ENCODE peak calls at places on chromosomes 7 and 10, in five cellular contexts. M is T-helper 2 cell; X is T-cell; U is brain pericyte; W is CD4-positive, alpha-beta T cell. K is an unnamed sample.

GRCh38 chr10:61029411-61029810 is 85.4 kb upstream of the RHOBTB1 start:
- DNase-seq in U (no peak), X (no peak), M (no peak), W (no peak), K (no peak)

GRCh38 chr7:68929712-68930395 is 668.4 kb upstream of the AUTS2 start:
- DNase-seq in U (no peak), W (no peak), M (no peak), X (no peak), K (no peak)

GRCh38 chr7:16668049-16668858 is 22.3 kb downstream of the BZW2 start:
- DNase-seq in W (no peak), X (no peak), U (peak; percentile 79), M (no peak), K (no peak)

GRCh38 chr10:3452683-3453388 is 280.3 kb upstream of the PITRM1 start:
- DNase-seq in X (no peak), M (no peak), U (no peak), W (no peak), K (no peak)

GRCh38 chr10:15387021-15387420 is 15.9 kb upstream of the FAM171A1 start:
- DNase-seq in W (no peak), U (no peak), X (no peak), M (no peak), K (no peak)

GRCh38 chr10:60395711-60396110 is 6.0 kb upstream of the ANK3 start:
- DNase-seq in W (no peak), M (no peak), U (no peak), X (no peak), K (no peak)

GRCh38 chr7:155581954-155582353 is 35.6 kb upstream of the CNPY1 start:
- DNase-seq in X (no peak), W (no peak), U (no peak), M (no peak), K (no peak)

GRCh38 chr10:11204355-11204879 is 186.7 kb downstream of the CELF2 start:
- DNase-seq in U (no peak), X (peak; percentile 22), W (no peak), M (no peak), K (no peak)

GRCh38 chr7:130363156-130363847 is 17.0 kb upstream of the CPA1 start:
- DNase-seq in X (no peak), M (no peak), U (no peak), W (no peak), K (no peak)

GRCh38 chr10:124741281-124741921 is 2.8 kb downstream of the FAM53B start:
- DNase-seq in X (peak; percentile 78), W (peak; percentile 72), U (no peak), M (peak; percentile 67), K (peak; percentile 74)

GRCh38 chr10:19817251-19818046 is 1.2 kb downstream of the PLXDC2 start:
- DNase-seq in M (no peak), W (no peak), U (no peak), X (no peak), K (no peak)

GRCh38 chr10:100993986-100994708 is 5.5 kb upstream of the LZTS2 start:
- DNase-seq in X (no peak), W (no peak), M (no peak), U (no peak), K (no peak)

GRCh38 chr7:51602321-51602720 is 285.7 kb upstream of the COBL start:
- DNase-seq in M (no peak), U (no peak), W (no peak), X (no peak), K (no peak)

GRCh38 chr10:81179805-81180452 is 642.2 kb downstream of the SH2D4B start:
- DNase-seq in X (no peak), W (no peak), M (no peak), U (no peak), K (no peak)

GRCh38 chr10:7475046-7475860 is 64.4 kb upstream of the SFMBT2 start:
- DNase-seq in U (no peak), W (no peak), X (no peak), M (no peak), K (no peak)

GRCh38 chr7:128915271-128915819 is 4.8 kb upstream of the KCP start:
- DNase-seq in U (no peak), W (no peak), X (no peak), M (no peak), K (no peak)

GRCh38 chr7:111741811-111742240 is 179.5 kb upstream of the IMMP2L start:
- DNase-seq in M (peak; percentile 14), W (peak; percentile 24), X (peak; percentile 5), U (no peak), K (peak; percentile 20)

GRCh38 chr10:115136616-115137015 is 43.5 kb downstream of the ATRNL1 start:
- DNase-seq in W (no peak), M (no peak), U (no peak), X (no peak), K (no peak)

GRCh38 chr10:123633106-123633505 is 33.0 kb upstream of the GPR26 start:
- DNase-seq in W (no peak), X (no peak), M (no peak), U (no peak), K (no peak)

GRCh38 chr7:27822245-27822644 is 82.3 kb downstream of the TAX1BP1 start:
- DNase-seq in U (no peak), X (no peak), W (no peak), M (no peak), K (no peak)

GRCh38 chr7:32299133-32299702 is 191.0 kb downstream of the LSM5 start:
- DNase-seq in M (no peak), W (no peak), X (no peak), U (no peak), K (no peak)

GRCh38 chr7:80883188-80884025 is 35.4 kb downstream of the SEMA3C start:
- DNase-seq in U (peak; percentile 84), W (no peak), M (no peak), X (no peak), K (no peak)

GRCh38 chr7:5649658-5650057 is 131.8 kb downstream of the RNF216 start:
- DNase-seq in U (no peak), W (no peak), X (no peak), M (no peak), K (no peak)

GRCh38 chr10:129877773-129878371 is 86.2 kb downstream of the EBF3 start:
- DNase-seq in X (peak; percentile 10), M (no peak), W (peak; percentile 15), U (no peak), K (no peak)

GRCh38 chr7:73707045-73707631 is 12.3 kb downstream of the STX1A start:
- DNase-seq in W (no peak), X (peak; percentile 25), M (no peak), U (no peak), K (peak; percentile 39)

GRCh38 chr7:1669486-1669951 is 558 bp upstream of the ELFN1 start:
- DNase-seq in M (peak; percentile 0), U (no peak), X (no peak), W (no peak), K (no peak)

GRCh38 chr7:150568714-150569113 is 1.5 kb downstream of the GIMAP4 start:
- DNase-seq in M (no peak), X (no peak), W (peak; percentile 44), U (no peak), K (peak; percentile 53)

GRCh38 chr7:102426268-102427031 is 6.9 kb upstream of the ORAI2 start:
- DNase-seq in W (peak; percentile 55), M (peak; percentile 34), U (no peak), X (peak; percentile 41), K (peak; percentile 58)

GRCh38 chr10:4672199-4672598 is 153.8 kb upstream of the AKR1E2 start:
- DNase-seq in X (no peak), M (no peak), W (no peak), U (no peak), K (no peak)

GRCh38 chr7:7099584-7100014 is 82.7 kb upstream of the C1GALT1 start:
- DNase-seq in X (no peak), M (no peak), W (no peak), U (peak; percentile 66), K (no peak)

GRCh38 chr7:26583094-26583493 is 281.3 kb downstream of the SKAP2 start:
- DNase-seq in W (no peak), M (no peak), X (no peak), U (no peak), K (no peak)

GRCh38 chr7:143287321-143287934 is 723 bp upstream of the CASP2 start:
- DNase-seq in M (no peak), W (no peak), X (no peak), U (no peak), K (no peak)

GRCh38 chr10:8116926-8117493 is 62.5 kb downstream of the GATA3 start:
- DNase-seq in W (no peak), U (no peak), X (no peak), M (no peak), K (no peak)

GRCh38 chr10:27383595-27384542 is 120.2 kb upstream of the RAB18 start:
- DNase-seq in X (no peak), U (no peak), W (no peak), M (no peak), K (no peak)

GRCh38 chr7:152464312-152465117 is 28.7 kb upstream of the KMT2C start:
- DNase-seq in W (peak; percentile 52), X (peak; percentile 34), M (peak; percentile 59), U (peak; percentile 42), K (no peak)

GRCh38 chr10:5776881-5777197 is 36.4 kb downstream of the GDI2 start:
- DNase-seq in X (no peak), W (no peak), M (no peak), U (no peak), K (no peak)